ENCODE peak calls at places on chromosomes 7 and 10, in eight cellular contexts. W, F, Z, A, P, X, H and R are unnamed samples.

GRCh38 chr7:102215706-102216105 is 71.0 kb upstream of the SH2B2 start:
- DNase-seq in W (no peak), F (no peak), Z (no peak), A (no peak), P (no peak), X (no peak), H (no peak), R (no peak)

GRCh38 chr10:97497572-97498075 is 598 bp downstream of the MMS19 start:
- DNase-seq in W (peak), F (peak), Z (peak), A (peak), P (peak), X (peak), H (peak), R (peak)

GRCh38 chr7:28355553-28356319 is 56.6 kb upstream of the CREB5 start:
- DNase-seq in W (no peak), F (no peak), Z (no peak), A (no peak), P (no peak), X (peak), H (no peak), R (peak)

GRCh38 chr7:27734583-27734982 is 5.4 kb upstream of the TAX1BP1 start:
- DNase-seq in W (no peak), F (no peak), Z (no peak), A (no peak), P (no peak), X (no peak), H (no peak), R (no peak)

GRCh38 chr7:74365320-74366022 is 76.3 kb downstream of the CLIP2 start:
- DNase-seq in W (peak), F (no peak), Z (no peak), A (no peak), P (no peak), X (peak), H (no peak), R (peak)

GRCh38 chr10:5684318-5684970 is at the start of gene TASOR2:
- DNase-seq in W (peak), F (peak), Z (peak), A (peak), P (peak), X (peak), H (peak), R (peak)

GRCh38 chr7:90894122-90894521 is 298.0 kb downstream of the CDK14 start:
- DNase-seq in W (no peak), F (no peak), Z (no peak), A (no peak), P (no peak), X (no peak), H (no peak), R (no peak)

GRCh38 chr7:27030393-27031001 is 65.3 kb downstream of the HOXA1 start:
- DNase-seq in W (no peak), F (no peak), Z (no peak), A (no peak), P (no peak), X (no peak), H (no peak), R (no peak)

GRCh38 chr7:83149466-83149865 is 13.2 kb downstream of the PCLO start:
- DNase-seq in W (no peak), F (no peak), Z (peak), A (no peak), P (no peak), X (no peak), H (no peak), R (peak)

GRCh38 chr10:80612261-80612660 is 74.6 kb downstream of the SH2D4B start:
- DNase-seq in W (no peak), F (no peak), Z (no peak), A (no peak), P (no peak), X (no peak), H (no peak), R (no peak)

GRCh38 chr7:36763084-36763807 is 39.0 kb upstream of the AOAH start:
- DNase-seq in W (no peak), F (no peak), Z (peak), A (no peak), P (no peak), X (no peak), H (no peak), R (peak)

GRCh38 chr7:139351027-139351426 is 8.7 kb upstream of the LUC7L2 start:
- DNase-seq in W (no peak), F (no peak), Z (no peak), A (no peak), P (no peak), X (no peak), H (no peak), R (no peak)

GRCh38 chr7:2037805-2038635 is 194.7 kb downstream of the MAD1L1 start:
- DNase-seq in W (no peak), F (no peak), Z (no peak), A (peak), P (peak), X (no peak), H (peak), R (peak)

GRCh38 chr10:19628767-19629443 is 187.3 kb upstream of the PLXDC2 start:
- DNase-seq in W (no peak), F (no peak), Z (no peak), A (no peak), P (no peak), X (no peak), H (no peak), R (peak)

GRCh38 chr7:35544028-35544742 is 150.8 kb downstream of the HERPUD2 start:
- DNase-seq in W (no peak), F (no peak), Z (no peak), A (no peak), P (no peak), X (no peak), H (no peak), R (no peak)

GRCh38 chr10:126571203-126571602 is 99.3 kb downstream of the C10orf90 start:
- DNase-seq in W (no peak), F (no peak), Z (peak), A (no peak), P (no peak), X (no peak), H (no peak), R (no peak)

GRCh38 chr7:75727881-75728592 is 10.7 kb downstream of the HIP1 start:
- DNase-seq in W (peak), F (peak), Z (peak), A (peak), P (no peak), X (peak), H (peak), R (peak)

GRCh38 chr7:7791523-7791922 is 73.1 kb upstream of the RPA3 start:
- DNase-seq in W (no peak), F (no peak), Z (no peak), A (no peak), P (no peak), X (no peak), H (no peak), R (no peak)

GRCh38 chr10:98431016-98431415 is 15.7 kb downstream of the HPS1 start:
- DNase-seq in W (no peak), F (no peak), Z (peak), A (no peak), P (no peak), X (no peak), H (no peak), R (no peak)

GRCh38 chr7:99372275-99373085 is 2.0 kb upstream of the ARPC1B start:
- DNase-seq in W (no peak), F (no peak), Z (no peak), A (peak), P (no peak), X (no peak), H (no peak), R (no peak)

GRCh38 chr7:31744294-31744874 is 57.4 kb downstream of the PPP1R17 start:
- DNase-seq in W (peak), F (no peak), Z (peak), A (no peak), P (peak), X (peak), H (peak), R (peak)

GRCh38 chr7:101094791-101095375 is 9.6 kb downstream of the TRIM56 start:
- DNase-seq in W (no peak), F (no peak), Z (peak), A (no peak), P (no peak), X (peak), H (peak), R (no peak)

GRCh38 chr10:3574451-3574850 is 210.6 kb downstream of the KLF6 start:
- DNase-seq in W (no peak), F (no peak), Z (no peak), A (no peak), P (no peak), X (no peak), H (no peak), R (no peak)